ENCODE peak calls at places on chromosome 22, in eight cellular contexts. X, J, I, Z, O, V, H and K are unnamed samples.

GRCh38 chr22:44968736-44969135 is 41.1 kb downstream of the PHF21B start:
- DNase-seq in X (no peak), J (no peak), I (no peak), Z (no peak), O (no peak), V (no peak), H (no peak), K (no peak)

GRCh38 chr22:43346521-43346929 is 3.4 kb upstream of the SCUBE1 start:
- DNase-seq in X (no peak), J (no peak), I (peak; percentile 87), Z (peak; percentile 70), O (peak; percentile 16), V (no peak), H (peak; percentile 19), K (no peak)

GRCh38 chr22:48366591-48366990 is 1461.1 kb downstream of the BRD1 start:
- DNase-seq in X (no peak), J (no peak), I (no peak), Z (peak; percentile 37), O (no peak), V (no peak), H (no peak), K (no peak)

GRCh38 chr22:19891350-19892248 is 36.9 kb upstream of the GNB1L start:
- DNase-seq in X (no peak), J (peak; percentile 46), I (peak; percentile 89), Z (no peak), O (peak; percentile 84), V (peak; percentile 59), H (peak; percentile 43), K (no peak)

GRCh38 chr22:26656896-26657851 is at the start of gene MIAT:
- DNase-seq in X (no peak), J (no peak), I (peak; percentile 91), Z (no peak), O (peak; percentile 16), V (no peak), H (no peak), K (no peak)

GRCh38 chr22:24512043-24512442 is 16.9 kb downstream of the UPB1 start:
- DNase-seq in X (no peak), J (no peak), I (no peak), Z (no peak), O (no peak), V (no peak), H (no peak), K (no peak)

GRCh38 chr22:21100149-21101032 is 54.6 kb downstream of the LRRC74B start:
- DNase-seq in X (no peak), J (no peak), I (no peak), Z (no peak), O (no peak), V (no peak), H (no peak), K (no peak)

GRCh38 chr22:24950272-24950902 is 2.1 kb upstream of the KIAA1671 start:
- DNase-seq in X (no peak), J (no peak), I (no peak), Z (no peak), O (peak; percentile 26), V (no peak), H (no peak), K (no peak)

GRCh38 chr22:48921411-48921903 is 906.2 kb downstream of the BRD1 start:
- DNase-seq in X (no peak), J (no peak), I (no peak), Z (no peak), O (no peak), V (no peak), H (no peak), K (no peak)

GRCh38 chr22:26756675-26757293 is 99.4 kb downstream of the MIAT start:
- DNase-seq in X (no peak), J (no peak), I (peak; percentile 75), Z (peak; percentile 78), O (peak; percentile 49), V (no peak), H (peak; percentile 16), K (peak; percentile 15)

GRCh38 chr22:20940178-20940790 is 23.1 kb downstream of the CRKL start:
- DNase-seq in X (peak; percentile 39), J (no peak), I (no peak), Z (no peak), O (no peak), V (no peak), H (no peak), K (no peak)

GRCh38 chr22:25970996-25971811 is 198.1 kb upstream of the SEZ6L start:
- DNase-seq in X (no peak), J (no peak), I (no peak), Z (no peak), O (no peak), V (no peak), H (no peak), K (no peak)

GRCh38 chr22:30918761-30919160 is 49.8 kb downstream of the MORC2 start:
- DNase-seq in X (no peak), J (no peak), I (no peak), Z (no peak), O (no peak), V (no peak), H (no peak), K (no peak)

GRCh38 chr22:42724062-42724461 is 3.4 kb upstream of the A4GALT start:
- DNase-seq in X (no peak), J (no peak), I (no peak), Z (no peak), O (no peak), V (no peak), H (no peak), K (no peak)

GRCh38 chr22:18114495-18114894 is 3.9 kb downstream of the TUBA8 start:
- DNase-seq in X (no peak), J (no peak), I (peak; percentile 27), Z (no peak), O (no peak), V (no peak), H (no peak), K (no peak)

GRCh38 chr22:28208036-28208435 is 289.0 kb upstream of the PITPNB start:
- DNase-seq in X (no peak), J (no peak), I (no peak), Z (no peak), O (no peak), V (no peak), H (no peak), K (no peak)

GRCh38 chr22:42114721-42115120 is 15.9 kb downstream of the CYP2D6 start:
- DNase-seq in X (no peak), J (no peak), I (no peak), Z (no peak), O (peak; percentile 16), V (no peak), H (peak; percentile 52), K (no peak)

GRCh38 chr22:44828193-44828592 is 75.8 kb downstream of the ARHGAP8 start:
- DNase-seq in X (no peak), J (no peak), I (no peak), Z (no peak), O (no peak), V (no peak), H (no peak), K (no peak)

GRCh38 chr22:28051787-28052356 is 132.8 kb upstream of the PITPNB start:
- DNase-seq in X (no peak), J (peak; percentile 7), I (no peak), Z (peak; percentile 77), O (peak; percentile 59), V (no peak), H (peak; percentile 73), K (no peak)

DNA sequence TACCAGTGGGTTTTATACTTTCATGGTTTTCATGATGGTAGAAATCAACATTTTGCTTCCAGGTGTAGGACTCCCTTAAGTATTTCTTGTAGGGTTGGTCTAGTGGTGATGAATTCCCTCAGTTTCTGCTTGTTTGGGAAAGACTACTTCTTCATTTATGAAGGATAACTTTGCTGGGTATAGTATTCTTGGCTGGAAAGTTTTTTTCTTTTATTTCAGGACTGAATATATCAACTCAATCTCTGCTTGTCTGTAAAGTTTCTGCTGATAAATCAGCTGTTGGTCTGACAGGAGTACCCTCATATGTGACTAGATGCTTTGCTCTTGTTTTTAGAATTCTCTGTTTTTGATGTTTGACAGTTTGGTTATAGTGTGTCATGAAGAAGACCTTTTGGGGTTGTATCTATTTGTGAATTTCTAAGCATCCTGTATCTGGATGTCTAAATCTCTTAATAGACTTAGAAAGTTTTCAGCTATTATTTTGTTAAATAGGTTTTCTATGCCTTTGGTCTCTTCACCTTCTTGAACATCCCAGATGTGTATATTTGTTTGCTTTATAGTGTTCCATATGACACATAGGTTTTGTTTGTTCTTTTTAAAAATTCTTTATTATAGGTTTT is 95.9 kb downstream of the ENTHD1 start:
- DNase-seq in X (no peak), J (no peak), I (no peak), Z (no peak), O (no peak), V (no peak), H (no peak), K (no peak)
- TF ChIP-seq CTCF in X (no peak), J (no peak), I (no peak), Z (no peak), O (no peak), V (no peak), H (no peak), K (no peak)

DNA sequence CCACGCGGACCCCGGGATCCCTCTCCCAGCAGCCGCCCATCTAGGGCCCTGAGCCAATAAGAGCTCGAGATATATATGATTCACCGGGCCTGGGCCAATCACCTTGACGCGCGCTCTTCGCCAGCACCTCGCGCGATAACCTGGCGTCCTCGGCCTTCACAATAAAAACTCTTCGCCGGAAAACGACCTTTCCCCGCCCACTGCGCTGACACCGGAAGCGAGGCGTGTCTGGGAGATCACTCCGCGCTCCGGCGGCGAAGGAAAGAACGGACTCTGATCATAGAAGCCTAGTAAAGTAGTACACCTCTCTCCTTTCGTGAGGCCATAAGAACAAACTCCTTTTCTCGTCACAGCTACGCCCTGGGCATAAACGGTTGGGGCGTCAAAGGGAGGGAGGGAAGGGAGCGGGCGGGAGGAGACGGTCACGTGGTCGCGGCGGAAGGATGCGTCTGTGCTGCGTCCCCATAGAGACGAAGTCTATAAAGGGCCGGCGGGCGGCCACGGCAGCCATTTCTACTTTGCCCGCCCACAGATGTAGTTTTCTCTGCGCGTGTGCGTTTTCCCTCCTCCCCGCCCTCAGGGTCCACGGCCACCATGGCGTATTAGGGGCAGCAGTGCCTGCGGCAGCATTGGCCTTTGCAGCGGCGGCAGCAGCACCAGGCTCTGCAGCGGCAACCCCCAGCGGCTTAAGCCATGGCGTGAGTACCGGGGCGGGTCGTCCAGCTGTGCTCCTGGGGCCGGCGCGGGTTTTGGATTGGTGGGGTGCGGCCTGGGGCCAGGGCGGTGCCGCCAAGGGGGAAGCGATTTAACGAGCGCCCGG is at the start of gene ATF4:
- DNase-seq in X (peak; percentile 99), J (peak; percentile 93), I (peak; percentile 98), Z (peak; percentile 99), O (peak; percentile 99), V (peak; percentile 99), H (peak; percentile 100), K (peak; percentile 96)
- TF ChIP-seq CTCF in X (no peak), J (no peak), I (peak; percentile 11), Z (no peak), O (no peak), V (no peak), H (no peak), K (no peak)

DNA sequence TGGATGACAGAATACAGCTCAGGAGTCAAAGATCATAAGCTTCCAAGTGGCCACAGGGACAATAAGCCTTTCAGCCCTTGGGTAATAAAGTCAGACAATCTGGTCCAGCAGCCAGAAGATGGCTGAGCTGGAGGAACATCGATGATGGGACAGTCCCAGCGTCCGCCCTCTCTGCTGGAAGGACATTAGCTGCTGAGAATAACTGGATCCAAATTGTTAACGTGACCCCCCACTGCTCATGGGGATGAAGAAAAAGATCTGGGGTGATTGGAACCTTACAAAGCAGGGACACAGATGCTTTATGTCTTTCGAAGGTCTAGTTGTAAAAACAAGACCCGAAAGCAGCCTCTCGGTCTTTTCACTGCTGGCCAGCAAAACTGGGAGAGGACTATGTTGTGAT is 71.0 kb downstream of the IGLL5 start:
- DNase-seq in X (no peak), J (no peak), I (no peak), Z (no peak), O (no peak), V (no peak), H (no peak), K (no peak)
- TF ChIP-seq CTCF in X (no peak), J (no peak), I (no peak), Z (no peak), O (no peak), V (no peak), H (no peak), K (no peak)

GRCh38 chr22:29723766-29724165 is 4.0 kb downstream of the CABP7 start:
- DNase-seq in X (no peak), J (no peak), I (no peak), Z (no peak), O (no peak), V (no peak), H (no peak), K (no peak)
- TF ChIP-seq CTCF in X (no peak), J (peak; percentile 19), I (no peak), Z (no peak), O (peak; percentile 11), V (no peak), H (no peak), K (no peak)